ENCODE peak calls at places on chromosomes 11 and 22, in six cellular contexts. G is lower lobe of right lung, Z is esophagus muscularis mucosa, V is mesothelial cell of epicardium, A is H9, H is Calu3. L is an unnamed sample.

GRCh38 chr22:25080855-25081254 is 118.8 kb upstream of the CRYBB3 start:
- DNase-seq in V (no peak), Z (no peak), H (no peak), A (no peak), G (no peak), L (no peak)

GRCh38 chr11:72673943-72674828 is at the start of gene PDE2A:
- DNase-seq in Z (no peak), A (peak; percentile 67), G (no peak), V (no peak), H (no peak), L (no peak)

GRCh38 chr22:30206964-30207363 is 39.6 kb downstream of the LIF start:
- DNase-seq in V (peak; percentile 53), H (peak; percentile 92), A (peak; percentile 55), G (no peak), Z (no peak), L (no peak)

GRCh38 chr11:84526250-84526649 is 1100.9 kb downstream of the DLG2 start:
- DNase-seq in V (no peak), A (no peak), H (no peak), G (no peak), Z (no peak), L (no peak)

GRCh38 chr11:27438595-27438981 is 34.0 kb downstream of the LGR4 start:
- DNase-seq in Z (no peak), G (no peak), H (no peak), A (no peak), V (no peak), L (no peak)

GRCh38 chr11:73652046-73652730 is 5.8 kb downstream of the PLEKHB1 start:
- DNase-seq in A (no peak), Z (no peak), H (peak; percentile 91), V (no peak), G (no peak), L (no peak)

GRCh38 chr11:4658629-4659453 is 15.1 kb downstream of the OR51E1 start:
- DNase-seq in A (no peak), V (no peak), H (no peak), Z (no peak), G (no peak), L (no peak)

GRCh38 chr11:117072517-117073218 is 25.6 kb downstream of the SIK3 start:
- DNase-seq in V (no peak), A (no peak), Z (no peak), H (peak; percentile 15), G (no peak), L (no peak)

GRCh38 chr22:25692965-25693565 is 48.9 kb upstream of the MYO18B start:
- DNase-seq in A (no peak), Z (no peak), G (no peak), V (no peak), H (no peak), L (no peak)

GRCh38 chr22:32564170-32565001 is 89.8 kb downstream of the FBXO7 start:
- DNase-seq in G (no peak), H (no peak), Z (no peak), V (no peak), A (no peak), L (no peak)

GRCh38 chr11:48052183-48053040 is 72.1 kb downstream of the PTPRJ start:
- DNase-seq in V (peak; percentile 53), H (peak; percentile 85), A (peak; percentile 65), G (peak; percentile 85), Z (no peak), L (no peak)

GRCh38 chr11:127996825-127997224 is 590.5 kb downstream of the ETS1 start:
- DNase-seq in A (no peak), V (no peak), Z (no peak), G (no peak), H (no peak), L (no peak)

GRCh38 chr11:8604078-8604723 is 10.2 kb upstream of the STK33 start:
- DNase-seq in G (peak; percentile 63), H (peak; percentile 54), Z (peak; percentile 89), V (no peak), A (peak; percentile 75), L (peak; percentile 75)

GRCh38 chr22:24937114-24937513 is 9.4 kb downstream of the LHFPL7 start:
- DNase-seq in V (no peak), A (peak; percentile 44), G (no peak), Z (no peak), H (peak; percentile 42), L (no peak)

GRCh38 chr11:59158206-59159068 is 13.5 kb upstream of the DTX4 start:
- DNase-seq in A (peak; percentile 66), V (no peak), G (no peak), Z (no peak), H (peak; percentile 60), L (no peak)

GRCh38 chr11:71212871-71213559 is 39.4 kb downstream of the SHANK2 start:
- DNase-seq in A (no peak), V (no peak), G (no peak), H (no peak), Z (no peak), L (no peak)

GRCh38 chr11:111734383-111735261 is 31.6 kb downstream of the PPP2R1B start:
- DNase-seq in V (no peak), G (no peak), A (no peak), H (no peak), Z (no peak), L (no peak)

GRCh38 chr11:92024788-92025187 is 199.8 kb upstream of the FAT3 start:
- DNase-seq in Z (no peak), H (no peak), G (no peak), A (no peak), V (no peak), L (no peak)

DNA sequence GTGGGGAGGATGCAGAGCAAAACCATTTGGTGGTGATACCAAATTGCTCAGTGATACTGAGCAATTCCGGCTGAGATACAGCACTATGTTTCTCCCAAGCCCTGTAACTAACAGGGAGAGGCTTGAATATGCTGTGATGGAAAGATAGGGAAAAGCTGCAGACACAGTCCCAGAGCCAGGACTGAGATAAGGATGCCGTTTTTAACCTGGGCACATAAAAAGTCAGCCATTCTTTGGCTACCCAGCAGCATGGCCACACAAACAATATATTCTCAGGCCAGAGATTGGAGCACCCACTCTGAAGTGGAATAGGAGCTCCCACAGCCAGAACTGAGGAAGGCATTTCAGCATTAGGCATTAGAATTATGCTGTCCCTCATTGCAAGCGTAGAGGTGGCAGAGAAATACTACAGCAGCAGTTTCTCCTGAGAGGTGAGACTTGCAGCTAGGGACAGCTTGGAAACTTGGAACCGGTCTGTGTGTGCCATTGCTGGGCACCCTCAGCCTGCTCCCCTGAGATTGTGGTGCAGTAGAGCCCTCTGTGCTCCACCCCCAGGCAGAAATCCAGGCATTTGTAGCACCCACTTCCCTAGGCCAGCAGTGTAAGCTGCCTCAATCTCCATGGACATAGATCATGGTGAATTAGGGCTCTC is 346.5 kb downstream of the TMEM135 start:
- DNase-seq in G (no peak), V (no peak), Z (no peak), A (no peak), H (no peak), L (no peak)
- TF ChIP-seq CTCF in G (no peak), V (no peak), Z (no peak), A (no peak), H (no peak), L (no peak)

GRCh38 chr22:44522526-44523170 is 24.6 kb upstream of the RTL6 start:
- DNase-seq in G (no peak), Z (peak; percentile 77), V (no peak), H (no peak), A (peak; percentile 16), L (peak; percentile 84)

GRCh38 chr22:44521326-44521725 is 23.3 kb upstream of the RTL6 start:
- DNase-seq in H (no peak), Z (peak; percentile 66), V (no peak), A (no peak), G (no peak), L (peak; percentile 60)

GRCh38 chr22:44523981-44524759 is 26.1 kb upstream of the RTL6 start:
- DNase-seq in G (no peak), V (no peak), Z (peak; percentile 91), A (peak; percentile 7), H (no peak), L (peak; percentile 84)

GRCh38 chr22:44519895-44520294 is 21.9 kb upstream of the RTL6 start:
- DNase-seq in A (no peak), H (no peak), Z (peak; percentile 89), V (no peak), G (no peak), L (peak; percentile 15)

DNA sequence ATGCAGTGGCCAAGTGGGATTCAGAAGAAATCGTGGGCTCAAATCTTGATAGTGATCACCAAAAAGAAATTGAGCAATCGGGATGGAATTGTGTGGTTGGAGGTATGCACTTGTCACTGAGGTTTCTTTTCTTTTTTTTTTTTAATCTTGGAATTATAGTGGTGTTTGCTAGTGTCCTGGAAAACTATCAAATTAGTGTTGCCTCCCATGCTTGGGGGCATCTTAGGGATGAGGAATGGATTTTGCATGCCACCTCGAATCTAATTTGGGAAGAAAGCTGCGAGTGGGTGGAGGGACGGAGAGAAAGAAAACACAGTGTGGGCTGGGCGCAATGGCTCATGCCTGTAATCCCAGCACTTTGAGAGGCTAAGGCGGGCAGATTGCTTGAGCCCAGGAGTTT is 22.7 kb upstream of the RTL6 start:
- DNase-seq in A (no peak), V (no peak), H (no peak), G (no peak), Z (no peak), L (peak; percentile 44)
- TF ChIP-seq CTCF in A (no peak), V (no peak), H (no peak), G (no peak), Z (no peak), L (no peak)

GRCh38 chr22:50550395-50550794 is 4.7 kb downstream of the KLHDC7B start:
- DNase-seq in H (no peak), A (no peak), Z (no peak), V (no peak), G (no peak), L (no peak)
- TF ChIP-seq CTCF in H (no peak), A (no peak), Z (no peak), V (no peak), G (no peak), L (no peak)

GRCh38 chr11:20243974-20244373 is 83.7 kb upstream of the DBX1 start:
- DNase-seq in G (no peak), Z (no peak), V (no peak), A (no peak), H (no peak), L (no peak)
- TF ChIP-seq CTCF in G (no peak), Z (no peak), V (no peak), A (peak; percentile 72), H (peak; percentile 17), L (peak; percentile 37)

GRCh38 chr11:20634781-20635180 is 34.6 kb upstream of the NELL1 start:
- DNase-seq in Z (no peak), H (no peak), V (no peak), G (no peak), A (no peak), L (no peak)

GRCh38 chr11:20638074-20638473 is 31.3 kb upstream of the NELL1 start:
- DNase-seq in A (no peak), G (no peak), V (no peak), H (no peak), Z (no peak), L (no peak)

GRCh38 chr11:20632169-20632532 is 32.7 kb downstream of the SLC6A5 start:
- DNase-seq in G (no peak), Z (no peak), V (no peak), A (no peak), H (no peak), L (no peak)

GRCh38 chr11:20631525-20632168 is 32.2 kb downstream of the SLC6A5 start:
- DNase-seq in G (no peak), A (no peak), Z (no peak), H (no peak), V (no peak), L (no peak)

GRCh38 chr11:20634044-20634443 is 34.6 kb downstream of the SLC6A5 start:
- DNase-seq in V (no peak), A (peak; percentile 50), Z (no peak), H (no peak), G (no peak), L (no peak)
- TF ChIP-seq CTCF in V (no peak), A (peak; percentile 59), Z (no peak), H (no peak), G (no peak), L (no peak)

GRCh38 chr11:65266210-65266609 is 4.4 kb downstream of the POLA2 start:
- DNase-seq in A (no peak), V (no peak), H (no peak), Z (no peak), G (no peak), L (no peak)
- TF ChIP-seq CTCF in A (no peak), V (no peak), H (no peak), Z (no peak), G (no peak), L (no peak)